ENCODE peak calls at places on chromosomes 16 and 17, in six cellular contexts. One of them, this sample, is unnamed.

GRCh38 chr16:80700558-80700957 is 103.8 kb downstream of the CDYL2 start:
- DNase-seq in omental fat pad: no peak
- DNase-seq in EL: no peak
- DNase-seq in HFFc6: no peak
- DNase-seq in SK-N-DZ: no peak
- DNase-seq in activated naive CD8-positive, alpha-beta T cell treated with anti-CD3 and anti-CD28 coated beads for 36 hours: no peak
- DNase-seq in this sample: no peak

GRCh38 chr16:80573700-80574120 is 32.9 kb downstream of the DYNLRB2 start:
- DNase-seq in omental fat pad: no peak
- DNase-seq in EL: no peak
- DNase-seq in HFFc6: no peak
- DNase-seq in SK-N-DZ: no peak
- DNase-seq in activated naive CD8-positive, alpha-beta T cell treated with anti-CD3 and anti-CD28 coated beads for 36 hours: no peak
- DNase-seq in this sample: no peak

GRCh38 chr16:86240716-86241363 is 269.5 kb upstream of the FOXF1 start:
- DNase-seq in omental fat pad: no peak
- DNase-seq in EL: no peak
- DNase-seq in HFFc6: no peak
- DNase-seq in SK-N-DZ: no peak
- DNase-seq in activated naive CD8-positive, alpha-beta T cell treated with anti-CD3 and anti-CD28 coated beads for 36 hours: no peak
- DNase-seq in this sample: no peak

GRCh38 chr16:79740153-79740720 is 139.7 kb upstream of the MAF start:
- DNase-seq in omental fat pad: no peak
- DNase-seq in EL: no peak
- DNase-seq in HFFc6: no peak
- DNase-seq in SK-N-DZ: no peak
- DNase-seq in activated naive CD8-positive, alpha-beta T cell treated with anti-CD3 and anti-CD28 coated beads for 36 hours: no peak
- DNase-seq in this sample: no peak

GRCh38 chr17:75753514-75754377 is 11.2 kb downstream of the GALK1 start:
- DNase-seq in omental fat pad: no peak
- DNase-seq in EL: peak; percentile 81
- DNase-seq in HFFc6: peak; percentile 44
- DNase-seq in SK-N-DZ: peak; percentile 78
- DNase-seq in activated naive CD8-positive, alpha-beta T cell treated with anti-CD3 and anti-CD28 coated beads for 36 hours: peak; percentile 85
- DNase-seq in this sample: no peak

GRCh38 chr17:1241904-1242303 is 28.3 kb upstream of the BHLHA9 start:
- DNase-seq in omental fat pad: no peak
- DNase-seq in EL: no peak
- DNase-seq in HFFc6: no peak
- DNase-seq in SK-N-DZ: peak; percentile 59
- DNase-seq in activated naive CD8-positive, alpha-beta T cell treated with anti-CD3 and anti-CD28 coated beads for 36 hours: no peak
- DNase-seq in this sample: no peak

GRCh38 chr17:35879748-35880654 is at the start of gene CCL5:
- DNase-seq in omental fat pad: no peak
- DNase-seq in EL: no peak
- DNase-seq in HFFc6: peak; percentile 9
- DNase-seq in SK-N-DZ: no peak
- DNase-seq in activated naive CD8-positive, alpha-beta T cell treated with anti-CD3 and anti-CD28 coated beads for 36 hours: peak; percentile 64
- DNase-seq in this sample: no peak

GRCh38 chr16:66549284-66550131 is at the start of gene TK2:
- DNase-seq in omental fat pad: no peak
- DNase-seq in EL: peak; percentile 74
- DNase-seq in HFFc6: peak; percentile 53
- DNase-seq in SK-N-DZ: peak; percentile 71
- DNase-seq in activated naive CD8-positive, alpha-beta T cell treated with anti-CD3 and anti-CD28 coated beads for 36 hours: peak; percentile 79
- DNase-seq in this sample: no peak

GRCh38 chr16:49575352-49576172 is 202.0 kb downstream of the C16orf78 start:
- DNase-seq in omental fat pad: no peak
- DNase-seq in EL: no peak
- DNase-seq in HFFc6: no peak
- DNase-seq in SK-N-DZ: no peak
- DNase-seq in activated naive CD8-positive, alpha-beta T cell treated with anti-CD3 and anti-CD28 coated beads for 36 hours: no peak
- DNase-seq in this sample: no peak

GRCh38 chr17:55527520-55528118 is 16.4 kb upstream of the SMIM36 start:
- DNase-seq in omental fat pad: no peak
- DNase-seq in EL: peak; percentile 18
- DNase-seq in HFFc6: peak; percentile 58
- DNase-seq in SK-N-DZ: peak; percentile 62
- DNase-seq in activated naive CD8-positive, alpha-beta T cell treated with anti-CD3 and anti-CD28 coated beads for 36 hours: no peak
- DNase-seq in this sample: no peak

GRCh38 chr17:38617074-38617860 is 11.5 kb upstream of the SRCIN1 start:
- DNase-seq in omental fat pad: no peak
- DNase-seq in EL: no peak
- DNase-seq in HFFc6: no peak
- DNase-seq in SK-N-DZ: no peak
- DNase-seq in activated naive CD8-positive, alpha-beta T cell treated with anti-CD3 and anti-CD28 coated beads for 36 hours: no peak
- DNase-seq in this sample: no peak

GRCh38 chr16:85655216-85656129 is 33.3 kb downstream of the GINS2 start:
- DNase-seq in omental fat pad: no peak
- DNase-seq in EL: no peak
- DNase-seq in HFFc6: no peak
- DNase-seq in SK-N-DZ: no peak
- DNase-seq in activated naive CD8-positive, alpha-beta T cell treated with anti-CD3 and anti-CD28 coated beads for 36 hours: no peak
- DNase-seq in this sample: no peak

GRCh38 chr16:50302472-50303005 is 36.2 kb downstream of the ADCY7 start:
- DNase-seq in omental fat pad: no peak
- DNase-seq in EL: no peak
- DNase-seq in HFFc6: no peak
- DNase-seq in SK-N-DZ: no peak
- DNase-seq in activated naive CD8-positive, alpha-beta T cell treated with anti-CD3 and anti-CD28 coated beads for 36 hours: no peak
- DNase-seq in this sample: no peak

GRCh38 chr17:77802811-77803220 is 155.7 kb upstream of the TNRC6C start:
- DNase-seq in omental fat pad: no peak
- DNase-seq in EL: no peak
- DNase-seq in HFFc6: no peak
- DNase-seq in SK-N-DZ: peak; percentile 83
- DNase-seq in activated naive CD8-positive, alpha-beta T cell treated with anti-CD3 and anti-CD28 coated beads for 36 hours: no peak
- DNase-seq in this sample: no peak

GRCh38 chr17:49217651-49218413 is 7.3 kb downstream of the ABI3 start:
- DNase-seq in omental fat pad: no peak
- DNase-seq in EL: no peak
- DNase-seq in HFFc6: no peak
- DNase-seq in SK-N-DZ: no peak
- DNase-seq in activated naive CD8-positive, alpha-beta T cell treated with anti-CD3 and anti-CD28 coated beads for 36 hours: peak; percentile 64
- DNase-seq in this sample: no peak

This sample was measured in iPS DF 19.7.